ENCODE peak calls at places on chromosome 18, in four cellular contexts. One of them, this sample, is unnamed.

GRCh38 chr18:76530846-76531245 is 35.8 kb upstream of the ZNF516 start:
- DNase-seq in GM13977: no peak
- DNase-seq in stimulated activated naive CD4-positive, alpha-beta T cell: no peak
- DNase-seq in central memory CD4-positive, alpha-beta T cell: no peak
- DNase-seq in this sample: no peak

GRCh38 chr18:906416-907170 is 1.9 kb downstream of the ADCYAP1 start:
- DNase-seq in GM13977: peak; percentile 27
- DNase-seq in central memory CD4-positive, alpha-beta T cell: no peak
- DNase-seq in stimulated activated naive CD4-positive, alpha-beta T cell: no peak
- DNase-seq in this sample: no peak

GRCh38 chr18:72867721-72868665 is at the start of gene NETO1:
- DNase-seq in central memory CD4-positive, alpha-beta T cell: no peak
- DNase-seq in GM13977: peak; percentile 53
- DNase-seq in stimulated activated naive CD4-positive, alpha-beta T cell: no peak
- DNase-seq in this sample: no peak

GRCh38 chr18:27887711-27888495 is 289.0 kb downstream of the CDH2 start:
- DNase-seq in central memory CD4-positive, alpha-beta T cell: no peak
- DNase-seq in GM13977: no peak
- DNase-seq in stimulated activated naive CD4-positive, alpha-beta T cell: no peak
- DNase-seq in this sample: no peak

GRCh38 chr18:62328775-62329525 is 3.8 kb downstream of the TNFRSF11A start:
- DNase-seq in central memory CD4-positive, alpha-beta T cell: no peak
- DNase-seq in stimulated activated naive CD4-positive, alpha-beta T cell: no peak
- DNase-seq in GM13977: no peak
- DNase-seq in this sample: no peak

GRCh38 chr18:54206447-54206846 is 18.0 kb downstream of the MBD2 start:
- DNase-seq in GM13977: no peak
- DNase-seq in stimulated activated naive CD4-positive, alpha-beta T cell: no peak
- DNase-seq in central memory CD4-positive, alpha-beta T cell: no peak
- DNase-seq in this sample: no peak

GRCh38 chr18:45066868-45067267 is 386.2 kb downstream of the SETBP1 start:
- DNase-seq in stimulated activated naive CD4-positive, alpha-beta T cell: no peak
- DNase-seq in GM13977: no peak
- DNase-seq in central memory CD4-positive, alpha-beta T cell: no peak
- DNase-seq in this sample: no peak

GRCh38 chr18:34929336-34929780 is 111.9 kb upstream of the MAPRE2 start:
- DNase-seq in stimulated activated naive CD4-positive, alpha-beta T cell: no peak
- DNase-seq in GM13977: no peak
- DNase-seq in central memory CD4-positive, alpha-beta T cell: no peak
- DNase-seq in this sample: no peak

GRCh38 chr18:74155276-74155675 is 7.0 kb downstream of the TIMM21 start:
- DNase-seq in stimulated activated naive CD4-positive, alpha-beta T cell: no peak
- DNase-seq in GM13977: no peak
- DNase-seq in central memory CD4-positive, alpha-beta T cell: no peak
- DNase-seq in this sample: no peak

GRCh38 chr18:63043516-63043915 is 276.1 kb downstream of the BCL2 start:
- DNase-seq in GM13977: no peak
- DNase-seq in central memory CD4-positive, alpha-beta T cell: no peak
- DNase-seq in stimulated activated naive CD4-positive, alpha-beta T cell: no peak
- DNase-seq in this sample: no peak

GRCh38 chr18:46412831-46413371 is 244.1 kb downstream of the LOXHD1 start:
- DNase-seq in stimulated activated naive CD4-positive, alpha-beta T cell: no peak
- DNase-seq in GM13977: no peak
- DNase-seq in central memory CD4-positive, alpha-beta T cell: no peak
- DNase-seq in this sample: no peak

GRCh38 chr18:23580677-23581367 is 5.5 kb downstream of the NPC1 start:
- DNase-seq in central memory CD4-positive, alpha-beta T cell: no peak
- DNase-seq in GM13977: no peak
- DNase-seq in stimulated activated naive CD4-positive, alpha-beta T cell: no peak
- DNase-seq in this sample: no peak

GRCh38 chr18:75797046-75797445 is 369.5 kb upstream of the SMIM21 start:
- DNase-seq in stimulated activated naive CD4-positive, alpha-beta T cell: no peak
- DNase-seq in GM13977: no peak
- DNase-seq in central memory CD4-positive, alpha-beta T cell: no peak
- DNase-seq in this sample: no peak

GRCh38 chr18:48922801-48923730 is 27.7 kb downstream of the SMAD7 start:
- DNase-seq in central memory CD4-positive, alpha-beta T cell: peak; percentile 39
- DNase-seq in GM13977: no peak
- DNase-seq in stimulated activated naive CD4-positive, alpha-beta T cell: no peak
- DNase-seq in this sample: peak; percentile 32

GRCh38 chr18:46207985-46208384 is 103.8 kb downstream of the HAUS1 start:
- DNase-seq in central memory CD4-positive, alpha-beta T cell: no peak
- DNase-seq in stimulated activated naive CD4-positive, alpha-beta T cell: no peak
- DNase-seq in GM13977: no peak
- DNase-seq in this sample: no peak

GRCh38 chr18:50855976-50856772 is 22.7 kb upstream of the ME2 start:
- DNase-seq in stimulated activated naive CD4-positive, alpha-beta T cell: no peak
- DNase-seq in GM13977: no peak
- DNase-seq in central memory CD4-positive, alpha-beta T cell: no peak
- DNase-seq in this sample: no peak

GRCh38 chr18:37900281-37900680 is 334.7 kb upstream of the CELF4 start:
- DNase-seq in GM13977: no peak
- DNase-seq in stimulated activated naive CD4-positive, alpha-beta T cell: no peak
- DNase-seq in central memory CD4-positive, alpha-beta T cell: no peak
- DNase-seq in this sample: no peak

This sample was measured in GM12865.